ENCODE peak calls at places on chromosomes 12 and 14, in eight cellular contexts. G is neural crest cell, C is AG04450, J is endothelial cell, K is stomach, R is cardiac fibroblast, V is HFF-Myc, X is GM10248. B is an unnamed sample.

GRCh38 chr12:46942579-46942978 is 116.8 kb upstream of the SLC38A4 start:
- DNase-seq in G (no peak), C (no peak), J (no peak), K (no peak), R (no peak), V (peak; percentile 79), X (no peak), B (no peak)

GRCh38 chr12:22164101-22164500 is 118.1 kb downstream of the CMAS start:
- DNase-seq in G (no peak), C (no peak), J (no peak), K (no peak), R (no peak), V (no peak), X (no peak), B (no peak)

GRCh38 chr12:69630191-69630590 is 19.5 kb upstream of the LRRC10 start:
- DNase-seq in G (no peak), C (no peak), J (no peak), K (no peak), R (no peak), V (no peak), X (no peak), B (no peak)

GRCh38 chr14:101109981-101110728 is 206.6 kb upstream of the RTL1 start:
- DNase-seq in G (no peak), C (no peak), J (no peak), K (peak; percentile 21), R (no peak), V (no peak), X (no peak), B (peak; percentile 64)

GRCh38 chr12:42056130-42056529 is 88.5 kb downstream of the GXYLT1 start:
- DNase-seq in G (no peak), C (no peak), J (no peak), K (no peak), R (no peak), V (no peak), X (peak; percentile 39), B (no peak)

GRCh38 chr14:34965912-34966311 is 16.9 kb upstream of the SRP54 start:
- DNase-seq in G (no peak), C (no peak), J (no peak), K (no peak), R (no peak), V (no peak), X (no peak), B (no peak)

GRCh38 chr12:69247253-69248018 is 8.1 kb downstream of the CPSF6 start:
- DNase-seq in G (no peak), C (no peak), J (no peak), K (no peak), R (no peak), V (no peak), X (no peak), B (no peak)

GRCh38 chr12:26011099-26011498 is 52.6 kb downstream of the RASSF8 start:
- DNase-seq in G (no peak), C (peak; percentile 74), J (no peak), K (no peak), R (peak; percentile 93), V (peak; percentile 27), X (no peak), B (no peak)

GRCh38 chr14:94022532-94023411 is 3.4 kb upstream of the OTUB2 start:
- DNase-seq in G (no peak), C (no peak), J (no peak), K (no peak), R (no peak), V (no peak), X (no peak), B (no peak)

GRCh38 chr12:9032202-9032964 is 43.0 kb downstream of the KLRG1 start:
- DNase-seq in G (no peak), C (no peak), J (no peak), K (no peak), R (no peak), V (no peak), X (peak; percentile 31), B (no peak)
- TF ChIP-seq CTCF in G (no peak), C (no peak), J (no peak), K (no peak), R (no peak), V (no peak), X (no peak), B (no peak)

DNA sequence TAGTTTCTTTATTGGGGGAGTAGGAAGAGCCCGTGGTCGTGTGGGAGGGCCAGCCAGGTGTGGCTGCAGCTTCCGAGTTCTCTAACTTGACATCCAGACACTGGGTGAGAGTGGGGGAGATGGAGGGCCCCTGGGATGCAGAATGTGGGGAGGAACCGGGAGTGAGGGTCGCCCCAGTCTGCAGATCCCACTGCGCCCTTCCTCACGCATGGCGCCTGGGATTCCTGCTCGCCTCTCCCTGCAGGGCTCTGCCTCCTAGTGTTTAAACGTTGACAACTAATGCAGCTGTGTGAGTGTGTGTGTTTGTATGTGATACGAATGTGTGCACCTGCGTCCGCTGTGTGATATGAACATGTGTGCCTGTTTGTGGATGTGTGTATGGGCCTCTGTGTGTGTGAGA is 34.6 kb downstream of the FZD10 start:
- DNase-seq in G (no peak), C (no peak), J (no peak), K (peak; percentile 19), R (no peak), V (no peak), X (no peak), B (peak; percentile 50)
- TF ChIP-seq CTCF in G (no peak), C (no peak), J (no peak), K (no peak), R (no peak), V (no peak), X (no peak), B (no peak)

GRCh38 chr12:123489580-123489979 is 31.6 kb downstream of the SNRNP35 start:
- DNase-seq in G (no peak), C (no peak), J (no peak), K (no peak), R (no peak), V (no peak), X (no peak), B (no peak)
- TF ChIP-seq CTCF in G (no peak), C (no peak), J (no peak), K (no peak), R (no peak), V (no peak), X (no peak), B (no peak)

DNA sequence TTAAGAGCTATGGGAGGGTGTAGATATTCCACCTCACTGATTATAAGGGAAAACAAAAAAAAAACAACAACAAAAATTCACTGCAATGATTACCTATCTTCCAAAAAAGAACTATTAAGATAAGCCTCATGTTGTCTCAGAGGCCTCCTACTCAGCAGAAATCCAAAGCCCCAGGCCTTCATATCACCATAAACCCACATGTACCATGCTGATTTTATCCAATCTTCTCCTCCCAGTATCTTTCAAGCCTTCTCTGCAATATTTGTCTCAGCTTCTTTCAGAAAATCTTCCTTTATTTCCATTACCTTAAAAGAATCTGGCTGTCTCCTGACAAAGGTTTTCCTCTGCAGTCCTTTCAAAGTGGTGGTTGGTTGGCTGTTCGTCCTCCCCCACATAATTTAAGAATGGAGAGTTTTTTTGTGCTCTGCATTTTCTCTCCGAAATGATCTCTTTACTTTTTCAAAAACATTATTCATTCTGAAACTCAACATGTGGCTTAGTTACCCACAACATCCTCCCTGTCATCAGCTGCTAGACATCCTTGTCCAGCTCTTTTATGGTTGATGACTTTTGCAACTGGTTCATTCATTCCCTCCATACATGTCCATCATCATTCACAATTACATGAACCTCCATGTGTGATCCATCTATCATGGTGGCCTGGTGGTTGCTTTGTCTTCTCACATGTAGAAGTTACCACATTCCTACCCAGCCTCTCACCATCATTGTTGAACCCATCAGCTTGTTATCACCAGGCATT is 2.9 kb upstream of the EPYC start:
- DNase-seq in G (no peak), C (no peak), J (no peak), K (no peak), R (no peak), V (no peak), X (peak; percentile 7), B (no peak)
- TF ChIP-seq CTCF in G (no peak), C (no peak), J (no peak), K (no peak), R (no peak), V (no peak), X (no peak), B (no peak)

DNA sequence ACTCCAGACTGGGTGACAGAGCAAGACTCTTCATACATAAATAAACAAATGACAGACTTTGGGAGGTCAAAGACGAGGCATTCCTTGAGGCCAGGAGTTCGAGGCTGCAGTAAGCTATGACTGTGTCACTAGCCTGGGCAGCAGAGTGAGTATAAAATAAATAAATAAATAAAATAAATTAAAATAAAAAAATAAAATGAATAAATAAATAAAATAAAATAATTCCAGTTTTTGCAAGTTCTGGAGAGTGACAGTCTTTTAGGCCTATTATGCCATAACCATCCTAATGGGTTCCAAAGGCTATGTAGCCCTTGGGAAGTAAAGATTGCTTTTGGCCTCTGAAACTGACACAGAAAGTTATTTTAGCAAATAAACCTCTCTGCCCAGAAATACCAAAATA is 16.5 kb upstream of the NRDE2 start:
- DNase-seq in G (no peak), C (no peak), J (no peak), K (no peak), R (no peak), V (no peak), X (no peak), B (no peak)
- TF ChIP-seq CTCF in G (no peak), C (no peak), J (no peak), K (no peak), R (no peak), V (no peak), X (no peak), B (no peak)

GRCh38 chr12:52713960-52714886 is 10.9 kb upstream of the KRT77 start:
- DNase-seq in G (peak; percentile 49), C (no peak), J (peak; percentile 34), K (no peak), R (no peak), V (no peak), X (no peak), B (no peak)
- TF ChIP-seq CTCF in G (no peak), C (no peak), J (no peak), K (no peak), R (no peak), V (no peak), X (no peak), B (no peak)

GRCh38 chr14:61561657-61562276 is 133.5 kb upstream of the HIF1A start:
- DNase-seq in G (no peak), C (peak; percentile 96), J (peak; percentile 70), K (peak; percentile 84), R (peak; percentile 99), V (peak; percentile 88), X (no peak), B (no peak)

GRCh38 chr14:61564623-61565091 is 130.7 kb upstream of the HIF1A start:
- DNase-seq in G (no peak), C (peak; percentile 85), J (no peak), K (no peak), R (peak; percentile 94), V (peak; percentile 69), X (no peak), B (no peak)

GRCh38 chr14:61563880-61564622 is 131.3 kb upstream of the HIF1A start:
- DNase-seq in G (no peak), C (no peak), J (no peak), K (no peak), R (no peak), V (no peak), X (no peak), B (no peak)

GRCh38 chr14:61562321-61563161 is 132.8 kb upstream of the HIF1A start:
- DNase-seq in G (no peak), C (peak; percentile 98), J (no peak), K (no peak), R (peak; percentile 93), V (peak; percentile 96), X (no peak), B (no peak)

GRCh38 chr14:61563162-61563511 is 132.2 kb upstream of the HIF1A start:
- DNase-seq in G (no peak), C (no peak), J (no peak), K (no peak), R (no peak), V (no peak), X (no peak), B (no peak)
- TF ChIP-seq CTCF in G (no peak), C (no peak), J (no peak), K (no peak), R (no peak), V (no peak), X (no peak), B (no peak)